ENCODE peak calls at places on chromosome 18, in seven cellular contexts. One of them, this sample, is unnamed.

GRCh38 chr18:68484241-68484640 is 230.7 kb downstream of the TMX3 start:
- DNase-seq in lower leg skin: no peak
- DNase-seq in HFFc6: no peak
- DNase-seq in mucosa of descending colon: no peak
- DNase-seq in A549: no peak
- DNase-seq in body of pancreas: no peak
- DNase-seq in natural killer cell: no peak
- DNase-seq in this sample: no peak

GRCh38 chr18:69127844-69128486 is 272.7 kb upstream of the DOK6 start:
- DNase-seq in lower leg skin: no peak
- DNase-seq in HFFc6: no peak
- DNase-seq in mucosa of descending colon: no peak
- DNase-seq in natural killer cell: no peak
- DNase-seq in body of pancreas: no peak
- DNase-seq in A549: no peak
- DNase-seq in this sample: no peak

GRCh38 chr18:44802508-44802907 is 121.8 kb downstream of the SETBP1 start:
- DNase-seq in A549: no peak
- DNase-seq in body of pancreas: no peak
- DNase-seq in lower leg skin: no peak
- DNase-seq in natural killer cell: no peak
- DNase-seq in mucosa of descending colon: no peak
- DNase-seq in HFFc6: no peak
- DNase-seq in this sample: no peak

GRCh38 chr18:22168360-22168921 is 948 bp upstream of the GATA6 start:
- DNase-seq in HFFc6: no peak
- DNase-seq in body of pancreas: peak
- DNase-seq in A549: peak
- DNase-seq in lower leg skin: peak
- DNase-seq in natural killer cell: no peak
- DNase-seq in mucosa of descending colon: peak
- DNase-seq in this sample: no peak

GRCh38 chr18:47100214-47100831 is 50.0 kb downstream of the HDHD2 start:
- DNase-seq in natural killer cell: peak
- DNase-seq in HFFc6: peak
- DNase-seq in body of pancreas: peak
- DNase-seq in lower leg skin: peak
- DNase-seq in mucosa of descending colon: peak
- DNase-seq in A549: peak
- DNase-seq in this sample: peak

GRCh38 chr18:30862900-30863299 is 179.6 kb downstream of the DSC3 start:
- DNase-seq in HFFc6: no peak
- DNase-seq in A549: no peak
- DNase-seq in body of pancreas: no peak
- DNase-seq in mucosa of descending colon: no peak
- DNase-seq in lower leg skin: no peak
- DNase-seq in natural killer cell: no peak
- DNase-seq in this sample: no peak

GRCh38 chr18:79366177-79367094 is 29.3 kb upstream of the NFATC1 start:
- DNase-seq in lower leg skin: peak
- DNase-seq in natural killer cell: no peak
- DNase-seq in A549: no peak
- DNase-seq in mucosa of descending colon: no peak
- DNase-seq in body of pancreas: no peak
- DNase-seq in HFFc6: peak
- DNase-seq in this sample: no peak

GRCh38 chr18:11587846-11588245 is 21.6 kb upstream of the SLC35G4 start:
- DNase-seq in mucosa of descending colon: no peak
- DNase-seq in lower leg skin: no peak
- DNase-seq in HFFc6: no peak
- DNase-seq in body of pancreas: no peak
- DNase-seq in A549: no peak
- DNase-seq in natural killer cell: no peak
- DNase-seq in this sample: no peak

GRCh38 chr18:63366270-63366990 is 576 bp downstream of the KDSR start:
- DNase-seq in A549: peak
- DNase-seq in mucosa of descending colon: peak
- DNase-seq in HFFc6: peak
- DNase-seq in natural killer cell: peak
- DNase-seq in body of pancreas: peak
- DNase-seq in lower leg skin: peak
- DNase-seq in this sample: peak

GRCh38 chr18:5510109-5510846 is 33.5 kb downstream of the EPB41L3 start:
- DNase-seq in natural killer cell: no peak
- DNase-seq in HFFc6: no peak
- DNase-seq in A549: no peak
- DNase-seq in lower leg skin: no peak
- DNase-seq in mucosa of descending colon: no peak
- DNase-seq in body of pancreas: no peak
- DNase-seq in this sample: no peak

GRCh38 chr18:33682436-33682835 is 104.4 kb downstream of the ASXL3 start:
- DNase-seq in natural killer cell: no peak
- DNase-seq in A549: no peak
- DNase-seq in mucosa of descending colon: no peak
- DNase-seq in HFFc6: no peak
- DNase-seq in lower leg skin: no peak
- DNase-seq in body of pancreas: no peak
- DNase-seq in this sample: no peak

GRCh38 chr18:61589053-61589723 is 256.0 kb downstream of the CDH20 start:
- DNase-seq in mucosa of descending colon: no peak
- DNase-seq in natural killer cell: no peak
- DNase-seq in lower leg skin: no peak
- DNase-seq in A549: no peak
- DNase-seq in body of pancreas: no peak
- DNase-seq in HFFc6: no peak
- DNase-seq in this sample: no peak

GRCh38 chr18:44715245-44715644 is 34.6 kb downstream of the SETBP1 start:
- DNase-seq in body of pancreas: no peak
- DNase-seq in HFFc6: peak
- DNase-seq in lower leg skin: peak
- DNase-seq in A549: no peak
- DNase-seq in mucosa of descending colon: no peak
- DNase-seq in natural killer cell: no peak
- DNase-seq in this sample: no peak

GRCh38 chr18:58114766-58115165 is 70.7 kb downstream of the NEDD4L start:
- DNase-seq in body of pancreas: no peak
- DNase-seq in A549: no peak
- DNase-seq in natural killer cell: no peak
- DNase-seq in HFFc6: no peak
- DNase-seq in mucosa of descending colon: no peak
- DNase-seq in lower leg skin: no peak
- DNase-seq in this sample: no peak
- TF ChIP-seq CTCF in body of pancreas: no peak
- TF ChIP-seq CTCF in A549: no peak
- TF ChIP-seq CTCF in natural killer cell: no peak
- TF ChIP-seq CTCF in HFFc6: no peak
- TF ChIP-seq CTCF in mucosa of descending colon: no peak
- TF ChIP-seq CTCF in lower leg skin: no peak
- TF ChIP-seq CTCF in this sample: no peak

DNA sequence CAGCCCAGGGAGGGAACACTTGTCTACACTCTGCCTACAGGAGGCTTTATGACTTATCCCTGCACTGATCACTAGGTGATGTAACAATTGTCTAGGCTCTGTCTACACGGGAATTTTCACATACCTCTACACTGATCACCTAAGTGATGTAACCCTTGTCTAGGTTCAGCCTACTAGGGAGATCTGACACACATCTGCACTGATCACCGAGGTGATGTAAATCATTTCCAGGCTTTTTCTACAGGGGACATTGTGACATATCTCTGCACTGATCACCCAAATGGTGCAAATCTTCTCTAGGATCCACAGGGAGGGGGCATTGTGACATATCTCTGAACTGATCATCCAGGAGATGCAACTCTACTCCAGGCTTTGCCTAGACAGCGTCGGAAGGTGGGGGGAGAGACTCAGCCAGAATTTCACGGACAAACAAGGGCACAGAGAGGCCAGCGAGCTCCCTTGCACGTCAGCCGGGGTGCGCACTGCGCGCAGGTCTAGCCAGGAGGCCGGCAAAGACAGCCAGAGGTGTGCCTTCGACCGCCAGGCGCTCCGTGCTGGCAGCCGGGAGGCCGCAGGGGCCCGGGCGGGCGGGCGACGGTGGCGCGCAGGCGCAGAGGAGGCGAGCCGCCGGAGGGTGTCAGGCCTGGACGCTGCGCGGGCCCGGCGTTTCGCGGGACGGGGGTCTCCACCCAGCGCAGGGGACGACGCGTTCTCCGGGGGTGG is 46.9 kb upstream of the USP14 start:
- DNase-seq in lower leg skin: no peak
- DNase-seq in mucosa of descending colon: peak
- DNase-seq in HFFc6: no peak
- DNase-seq in A549: peak
- DNase-seq in body of pancreas: peak
- DNase-seq in natural killer cell: peak
- DNase-seq in this sample: peak
- TF ChIP-seq CTCF in lower leg skin: no peak
- TF ChIP-seq CTCF in mucosa of descending colon: no peak
- TF ChIP-seq CTCF in HFFc6: no peak
- TF ChIP-seq CTCF in A549: no peak
- TF ChIP-seq CTCF in body of pancreas: peak
- TF ChIP-seq CTCF in natural killer cell: no peak
- TF ChIP-seq CTCF in this sample: no peak

DNA sequence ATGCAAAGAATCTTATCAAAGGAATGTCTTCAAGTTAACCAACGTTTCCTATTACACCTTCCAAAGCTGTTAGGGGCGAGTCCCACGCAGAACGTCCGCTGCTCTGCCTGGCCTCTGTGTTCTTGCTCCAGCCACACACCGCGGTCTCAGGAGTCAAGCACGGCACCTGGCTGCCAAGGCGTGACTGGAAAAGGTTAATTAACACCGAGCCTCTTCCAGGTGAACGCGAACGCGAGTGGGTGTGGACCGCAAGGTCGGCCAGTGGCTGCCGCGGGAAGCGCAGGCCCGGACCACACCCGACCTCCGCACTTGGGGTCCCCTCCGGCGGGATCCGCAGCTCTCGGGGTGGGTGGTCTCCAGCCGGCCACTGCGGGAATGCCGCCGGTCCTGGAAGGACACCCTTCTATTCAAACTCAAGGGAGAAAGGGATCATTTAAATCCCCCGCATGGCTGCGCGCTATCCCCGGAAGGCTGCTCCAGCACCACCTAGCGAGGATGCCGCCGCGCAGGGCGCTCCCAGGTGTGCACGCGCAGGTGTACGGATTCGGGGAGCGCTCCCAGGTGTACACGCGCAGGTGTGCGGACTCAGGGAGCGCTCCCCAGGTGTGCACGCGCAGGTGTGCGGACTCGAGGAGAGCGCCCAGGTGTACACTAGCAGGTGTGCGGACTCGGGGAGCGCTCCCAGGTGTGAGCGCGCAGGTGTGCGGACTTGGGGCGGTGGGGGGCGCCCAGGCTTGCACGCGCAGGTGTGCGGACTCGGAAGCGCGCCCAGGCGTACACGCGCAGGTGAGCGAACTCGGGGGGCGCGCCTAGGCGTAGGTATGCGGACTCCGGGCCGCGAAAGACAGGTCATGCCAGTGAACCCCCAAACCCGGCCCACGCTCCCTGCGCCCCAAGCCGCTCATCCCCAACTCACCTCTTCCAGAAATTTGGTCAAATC is 662 bp downstream of the CYB5A start:
- DNase-seq in A549: no peak
- DNase-seq in mucosa of descending colon: peak
- DNase-seq in natural killer cell: no peak
- DNase-seq in lower leg skin: no peak
- DNase-seq in HFFc6: no peak
- DNase-seq in body of pancreas: peak
- DNase-seq in this sample: no peak
- TF ChIP-seq CTCF in A549: no peak
- TF ChIP-seq CTCF in mucosa of descending colon: no peak
- TF ChIP-seq CTCF in natural killer cell: peak
- TF ChIP-seq CTCF in lower leg skin: no peak
- TF ChIP-seq CTCF in HFFc6: peak
- TF ChIP-seq CTCF in body of pancreas: peak
- TF ChIP-seq CTCF in this sample: peak

GRCh38 chr18:48530399-48531081 is 8.3 kb upstream of the CTIF start:
- DNase-seq in mucosa of descending colon: no peak
- DNase-seq in body of pancreas: no peak
- DNase-seq in A549: no peak
- DNase-seq in HFFc6: no peak
- DNase-seq in lower leg skin: no peak
- DNase-seq in natural killer cell: no peak
- DNase-seq in this sample: no peak

GRCh38 chr18:48529796-48530195 is 9.0 kb upstream of the CTIF start:
- DNase-seq in HFFc6: peak
- DNase-seq in lower leg skin: no peak
- DNase-seq in A549: no peak
- DNase-seq in natural killer cell: no peak
- DNase-seq in mucosa of descending colon: no peak
- DNase-seq in body of pancreas: no peak
- DNase-seq in this sample: no peak

GRCh38 chr18:48531979-48532378 is 6.9 kb upstream of the CTIF start:
- DNase-seq in lower leg skin: no peak
- DNase-seq in natural killer cell: no peak
- DNase-seq in body of pancreas: no peak
- DNase-seq in HFFc6: no peak
- DNase-seq in mucosa of descending colon: no peak
- DNase-seq in A549: no peak
- DNase-seq in this sample: no peak

GRCh38 chr18:48528861-48529260 is 10.0 kb upstream of the CTIF start:
- DNase-seq in lower leg skin: no peak
- DNase-seq in mucosa of descending colon: no peak
- DNase-seq in natural killer cell: no peak
- DNase-seq in body of pancreas: no peak
- DNase-seq in HFFc6: no peak
- DNase-seq in A549: no peak
- DNase-seq in this sample: no peak

GRCh38 chr18:48531082-48531403 is 7.8 kb upstream of the CTIF start:
- DNase-seq in lower leg skin: no peak
- DNase-seq in body of pancreas: no peak
- DNase-seq in mucosa of descending colon: no peak
- DNase-seq in A549: no peak
- DNase-seq in natural killer cell: no peak
- DNase-seq in HFFc6: no peak
- DNase-seq in this sample: no peak
- TF ChIP-seq CTCF in lower leg skin: no peak
- TF ChIP-seq CTCF in body of pancreas: no peak
- TF ChIP-seq CTCF in mucosa of descending colon: no peak
- TF ChIP-seq CTCF in A549: no peak
- TF ChIP-seq CTCF in natural killer cell: no peak
- TF ChIP-seq CTCF in HFFc6: no peak
- TF ChIP-seq CTCF in this sample: no peak

DNA sequence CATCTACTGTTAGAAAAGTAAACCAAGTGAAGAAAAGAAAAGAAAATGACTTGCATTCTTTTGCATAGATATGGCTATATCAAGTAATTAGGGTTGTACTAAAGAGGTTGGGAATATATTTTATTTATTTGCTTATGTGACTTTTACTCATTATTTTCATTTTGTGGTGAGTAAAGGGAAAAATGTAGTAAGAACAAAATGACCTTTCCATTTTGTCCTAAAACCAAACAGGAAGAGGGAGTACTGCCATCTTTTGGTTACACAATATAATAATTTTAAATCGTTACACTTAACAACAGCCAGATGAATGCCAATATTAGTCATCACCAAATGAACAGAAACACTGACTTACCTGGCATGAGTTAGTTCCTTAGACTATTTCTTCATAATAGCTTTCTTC is 47.3 kb upstream of the NDUFV2 start:
- DNase-seq in HFFc6: peak
- DNase-seq in natural killer cell: no peak
- DNase-seq in body of pancreas: no peak
- DNase-seq in A549: peak
- DNase-seq in lower leg skin: no peak
- DNase-seq in mucosa of descending colon: no peak
- DNase-seq in this sample: no peak
- TF ChIP-seq CTCF in HFFc6: peak
- TF ChIP-seq CTCF in natural killer cell: no peak
- TF ChIP-seq CTCF in body of pancreas: peak
- TF ChIP-seq CTCF in A549: peak
- TF ChIP-seq CTCF in lower leg skin: no peak
- TF ChIP-seq CTCF in mucosa of descending colon: no peak
- TF ChIP-seq CTCF in this sample: no peak

GRCh38 chr18:40159141-40160017 is 1795.7 kb upstream of the PIK3C3 start:
- DNase-seq in mucosa of descending colon: no peak
- DNase-seq in body of pancreas: no peak
- DNase-seq in natural killer cell: no peak
- DNase-seq in HFFc6: peak
- DNase-seq in A549: no peak
- DNase-seq in lower leg skin: no peak
- DNase-seq in this sample: no peak
- TF ChIP-seq CTCF in mucosa of descending colon: peak
- TF ChIP-seq CTCF in body of pancreas: peak
- TF ChIP-seq CTCF in natural killer cell: no peak
- TF ChIP-seq CTCF in HFFc6: peak
- TF ChIP-seq CTCF in A549: peak
- TF ChIP-seq CTCF in lower leg skin: no peak
- TF ChIP-seq CTCF in this sample: no peak